ENCODE peak calls at places on chromosomes 7 and 10, in nine cellular contexts. M, V, H, Y, P, L, I, F and X are unnamed samples.

GRCh38 chr10:131219955-131220489 is 91.5 kb downstream of the TCERG1L start:
- DNase-seq in V (no peak), Y (no peak), L (no peak), I (no peak), M (no peak), F (no peak), P (no peak), H (no peak), X (no peak)

GRCh38 chr10:32210306-32211045 is 136.5 kb downstream of the EPC1 start:
- DNase-seq in M (no peak), P (peak), F (peak), H (peak), I (peak), Y (peak), V (no peak), L (peak), X (peak)

GRCh38 chr7:15086882-15087281 is 184.3 kb upstream of the DGKB start:
- DNase-seq in P (no peak), M (no peak), L (no peak), F (no peak), I (no peak), V (no peak), Y (no peak), H (peak), X (no peak)

GRCh38 chr10:79132681-79133381 is 64.1 kb downstream of the ZMIZ1 start:
- DNase-seq in V (peak), Y (no peak), L (peak), I (no peak), H (no peak), P (peak), M (no peak), F (no peak), X (no peak)

GRCh38 chr7:132203021-132203420 is 373.2 kb downstream of the PLXNA4 start:
- DNase-seq in I (no peak), V (no peak), P (no peak), L (no peak), F (no peak), Y (no peak), H (no peak), M (no peak), X (no peak)

GRCh38 chr7:27901028-27901760 is 161.2 kb downstream of the TAX1BP1 start:
- DNase-seq in P (peak), F (no peak), V (no peak), I (peak), M (no peak), L (peak), H (peak), Y (no peak), X (no peak)

GRCh38 chr10:122258136-122259074 is 12.7 kb upstream of the BTBD16 start:
- DNase-seq in H (no peak), F (peak), M (no peak), Y (no peak), L (no peak), I (peak), V (no peak), P (peak), X (no peak)

GRCh38 chr7:101538596-101539459 is 90.3 kb downstream of the MYL10 start:
- DNase-seq in I (peak), P (peak), Y (peak), H (peak), F (peak), V (peak), M (no peak), L (peak), X (peak)

GRCh38 chr10:121332353-121332752 is 265.9 kb downstream of the FGFR2 start:
- DNase-seq in I (no peak), V (no peak), L (no peak), H (no peak), F (no peak), P (no peak), M (no peak), Y (no peak), X (no peak)

GRCh38 chr10:43124094-43124521 is 14.1 kb upstream of the CSGALNACT2 start:
- DNase-seq in P (no peak), M (no peak), F (no peak), I (no peak), L (no peak), H (no peak), Y (no peak), V (no peak), X (no peak)

GRCh38 chr7:13179775-13180448 is 492.5 kb downstream of the ARL4A start:
- DNase-seq in L (no peak), V (no peak), F (no peak), H (no peak), Y (no peak), M (no peak), I (no peak), P (no peak), X (no peak)

GRCh38 chr10:126387931-126388911 is at the start of gene ADAM12:
- DNase-seq in P (peak), V (peak), H (peak), M (no peak), Y (no peak), I (peak), F (peak), L (no peak), X (peak)

GRCh38 chr10:2887391-2888070 is 179.8 kb upstream of the PFKP start:
- DNase-seq in P (no peak), V (no peak), M (no peak), I (no peak), H (no peak), Y (no peak), L (no peak), F (no peak), X (no peak)

GRCh38 chr10:83934062-83934461 is 205.2 kb upstream of the GHITM start:
- DNase-seq in P (no peak), Y (no peak), V (no peak), I (no peak), L (no peak), M (no peak), H (no peak), F (no peak), X (no peak)

GRCh38 chr7:107563072-107563760 is 504 bp downstream of the COG5 start:
- DNase-seq in M (no peak), L (peak), P (no peak), Y (no peak), I (no peak), V (no peak), F (no peak), H (no peak), X (no peak)

GRCh38 chr10:133142523-133143199 is 17.4 kb upstream of the KNDC1 start:
- DNase-seq in Y (no peak), V (no peak), P (no peak), F (no peak), I (no peak), M (no peak), H (no peak), L (no peak), X (no peak)

GRCh38 chr10:62718585-62718984 is 85.9 kb upstream of the ADO start:
- DNase-seq in Y (no peak), F (no peak), M (no peak), I (no peak), L (no peak), V (no peak), H (no peak), P (no peak), X (no peak)

GRCh38 chr7:149310113-149310836 is 48.3 kb downstream of the ZNF783 start:
- DNase-seq in M (peak), P (peak), H (peak), L (peak), Y (peak), V (peak), F (peak), I (peak), X (peak)

GRCh38 chr7:51269911-51270310 is 46.7 kb downstream of the COBL start:
- DNase-seq in M (no peak), I (no peak), L (no peak), F (no peak), P (no peak), V (no peak), H (no peak), Y (no peak), X (no peak)

GRCh38 chr7:12244129-12244528 is 33.0 kb downstream of the TMEM106B start:
- DNase-seq in L (no peak), H (peak), Y (no peak), F (peak), P (peak), V (peak), M (no peak), I (peak), X (no peak)

GRCh38 chr7:47392241-47392759 is 189.6 kb downstream of the TNS3 start:
- DNase-seq in Y (no peak), M (peak), V (no peak), I (peak), P (no peak), F (peak), L (no peak), H (no peak), X (peak)

GRCh38 chr7:7183061-7183832 is 903 bp downstream of the C1GALT1 start:
- DNase-seq in L (peak), Y (no peak), V (peak), I (peak), F (peak), H (peak), P (peak), M (no peak), X (no peak)

GRCh38 chr7:28411876-28412662 is at the start of gene CREB5:
- DNase-seq in I (no peak), Y (no peak), F (peak), V (no peak), P (peak), H (peak), M (no peak), L (peak), X (no peak)

DNA sequence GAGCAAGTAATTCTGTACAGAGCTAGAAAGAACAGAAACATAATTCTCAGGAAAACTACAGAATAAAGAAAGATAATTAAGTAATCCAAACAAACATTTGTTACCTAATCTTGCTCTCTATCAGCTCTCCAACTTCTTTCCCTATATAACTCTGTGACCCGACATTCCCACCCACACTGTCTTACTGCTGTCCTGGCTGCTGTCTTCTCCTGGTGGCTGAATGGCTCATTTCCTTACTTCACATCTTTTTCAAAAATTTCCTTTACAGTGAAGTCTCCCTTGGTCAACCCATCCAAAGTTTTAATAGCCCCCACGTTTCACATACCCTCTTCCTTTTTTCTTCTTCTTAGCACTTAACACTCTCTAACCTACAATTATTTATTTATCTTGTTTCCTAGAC is 64.0 kb downstream of the HYCC1 start:
- DNase-seq in H (no peak), I (no peak), L (no peak), F (no peak), P (no peak), M (no peak), V (no peak), Y (no peak), X (no peak)
- TF ChIP-seq CTCF in H (no peak), I (peak), L (no peak), F (no peak), P (peak), M (peak), V (no peak), Y (no peak), X (no peak)

DNA sequence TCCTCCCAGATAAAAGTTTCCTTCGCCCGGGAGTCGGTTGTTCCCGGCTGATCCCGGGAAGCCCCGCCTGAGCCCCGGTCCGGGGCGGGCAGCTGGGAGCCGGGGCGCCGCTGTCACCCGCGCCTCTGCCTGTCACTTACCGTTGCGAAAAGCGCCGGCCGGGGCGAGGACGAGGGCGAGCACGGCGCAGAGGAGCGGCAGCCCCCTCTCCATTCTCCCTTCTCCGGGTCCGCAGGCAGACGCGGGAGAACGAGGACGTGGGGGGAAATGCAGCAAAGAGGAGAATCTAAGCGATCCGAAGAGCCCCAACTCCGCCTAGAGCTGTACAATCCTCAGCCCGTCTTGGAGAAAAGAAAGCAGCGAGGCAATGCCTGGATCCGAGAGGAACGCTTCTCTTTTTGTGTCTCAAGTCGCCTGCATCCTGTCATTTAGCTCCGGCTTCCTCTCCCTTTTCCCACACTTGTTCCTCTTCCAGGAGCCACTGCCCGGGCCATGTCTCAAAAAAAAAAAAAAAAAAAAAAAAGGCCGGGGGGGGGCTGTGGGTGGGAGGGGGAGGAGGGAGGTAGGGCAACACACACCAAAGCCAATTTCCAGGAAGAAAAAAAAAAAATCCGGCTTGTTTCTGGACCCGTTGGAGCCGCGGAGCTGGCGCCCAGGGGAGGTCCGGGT is at the start of gene NRP1:
- DNase-seq in F (peak), H (peak), P (peak), V (peak), Y (no peak), I (no peak), M (no peak), L (no peak), X (no peak)
- H3K4me3 ChIP-seq in F (peak), H (peak), P (peak), V (peak), Y (peak), I (peak), M (peak), L (no peak), X (peak)

GRCh38 chr10:73653701-73654100 is 2.1 kb downstream of the SYNPO2L start:
- DNase-seq in P (peak), M (no peak), F (no peak), Y (no peak), L (peak), V (no peak), H (peak), I (no peak), X (no peak)
- TF ChIP-seq CTCF in P (no peak), M (no peak), F (peak), Y (peak), L (peak), V (peak), H (peak), I (no peak), X (peak)

DNA sequence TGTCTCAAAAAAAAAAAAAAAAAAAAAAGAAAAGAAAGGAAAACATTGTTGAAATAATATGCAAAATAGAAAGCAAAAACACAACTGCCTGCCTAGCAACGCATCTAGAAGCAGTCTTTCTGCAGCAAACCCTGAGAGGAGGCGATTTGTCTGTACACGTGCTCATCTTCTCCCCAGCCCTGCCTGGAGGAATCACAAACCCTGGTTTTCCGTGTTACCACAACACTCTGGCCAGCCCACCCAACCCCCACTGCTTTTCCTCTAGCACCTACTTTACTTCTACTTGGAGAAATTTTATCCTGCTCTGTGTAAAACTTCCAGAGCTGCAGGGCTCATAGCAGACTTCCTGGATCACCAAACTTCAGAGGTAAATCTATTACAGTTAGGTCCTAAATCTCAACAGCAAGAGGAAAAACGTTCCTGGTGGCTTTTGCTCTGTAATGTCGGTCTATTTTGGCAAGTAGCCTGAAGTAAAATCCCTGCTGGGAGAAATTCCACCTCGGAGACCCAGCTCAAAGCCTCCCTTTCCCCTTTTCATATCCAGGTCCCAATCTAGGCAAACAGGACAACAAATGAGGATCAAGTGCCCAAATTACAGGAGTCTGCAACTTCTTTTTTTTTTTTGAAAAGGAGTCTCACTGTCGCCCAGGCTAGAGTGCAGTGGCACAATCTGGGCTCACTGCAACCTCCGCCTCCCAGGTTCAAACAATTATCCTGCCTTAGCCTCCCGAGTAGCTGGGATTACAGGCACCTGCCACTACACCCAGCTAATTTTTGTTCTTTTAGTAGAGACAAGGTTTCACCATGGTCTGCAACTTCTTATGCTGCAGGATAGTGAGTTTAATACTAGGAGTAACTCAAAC is 91.6 kb downstream of the DNMBP start:
- DNase-seq in Y (peak), F (peak), P (peak), L (no peak), H (no peak), V (peak), M (peak), I (peak), X (peak)
- H3K4me3 ChIP-seq in Y (no peak), F (no peak), P (peak), L (no peak), H (no peak), V (no peak), M (peak), I (peak), X (peak)

DNA sequence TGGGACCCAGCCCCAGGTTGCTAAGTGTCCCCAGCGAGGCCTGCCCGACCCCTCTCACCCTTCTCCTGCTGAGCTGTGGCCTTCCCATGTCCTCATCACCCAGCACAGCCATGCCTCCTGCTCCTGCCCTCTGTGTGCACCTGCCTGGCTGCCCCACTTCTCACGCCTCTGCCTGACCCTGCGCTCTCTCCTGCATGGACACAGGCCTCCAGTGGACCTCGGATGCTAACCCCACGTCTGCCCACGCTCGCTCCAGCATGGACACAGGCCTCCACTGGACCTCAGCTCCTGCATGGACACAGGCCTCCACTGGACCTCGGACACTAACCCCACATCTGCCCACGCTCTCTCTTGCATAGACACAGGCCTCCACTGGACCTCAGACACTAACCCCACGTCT is 111.6 kb downstream of the ADARB2 start:
- DNase-seq in V (no peak), L (no peak), M (no peak), I (no peak), Y (no peak), H (no peak), P (no peak), F (no peak), X (no peak)
- TF ChIP-seq CTCF in V (no peak), L (no peak), M (no peak), I (no peak), Y (no peak), H (no peak), P (no peak), F (no peak), X (no peak)

GRCh38 chr7:2820508-2820934 is 23.6 kb downstream of the GNA12 start:
- DNase-seq in F (peak), Y (peak), H (peak), L (no peak), V (no peak), P (no peak), M (peak), I (peak), X (peak)
- H3K4me3 ChIP-seq in F (no peak), Y (no peak), H (no peak), L (no peak), V (no peak), P (no peak), M (no peak), I (no peak), X (no peak)

GRCh38 chr7:134512271-134512670 is 15.1 kb upstream of the AKR1B10 start:
- DNase-seq in P (no peak), I (no peak), V (no peak), H (peak), F (no peak), M (no peak), L (no peak), Y (no peak), X (no peak)

GRCh38 chr7:134515569-134516468 is 11.5 kb upstream of the AKR1B10 start:
- DNase-seq in H (peak), M (peak), P (no peak), V (no peak), I (peak), F (no peak), L (no peak), Y (peak), X (peak)

GRCh38 chr7:134514663-134515062 is 12.7 kb upstream of the AKR1B10 start:
- DNase-seq in I (peak), V (peak), L (peak), M (no peak), F (peak), H (peak), P (peak), Y (peak), X (peak)

GRCh38 chr7:134514106-134514505 is 13.3 kb upstream of the AKR1B10 start:
- DNase-seq in Y (no peak), V (no peak), L (no peak), P (no peak), H (peak), F (no peak), I (no peak), M (no peak), X (no peak)

DNA sequence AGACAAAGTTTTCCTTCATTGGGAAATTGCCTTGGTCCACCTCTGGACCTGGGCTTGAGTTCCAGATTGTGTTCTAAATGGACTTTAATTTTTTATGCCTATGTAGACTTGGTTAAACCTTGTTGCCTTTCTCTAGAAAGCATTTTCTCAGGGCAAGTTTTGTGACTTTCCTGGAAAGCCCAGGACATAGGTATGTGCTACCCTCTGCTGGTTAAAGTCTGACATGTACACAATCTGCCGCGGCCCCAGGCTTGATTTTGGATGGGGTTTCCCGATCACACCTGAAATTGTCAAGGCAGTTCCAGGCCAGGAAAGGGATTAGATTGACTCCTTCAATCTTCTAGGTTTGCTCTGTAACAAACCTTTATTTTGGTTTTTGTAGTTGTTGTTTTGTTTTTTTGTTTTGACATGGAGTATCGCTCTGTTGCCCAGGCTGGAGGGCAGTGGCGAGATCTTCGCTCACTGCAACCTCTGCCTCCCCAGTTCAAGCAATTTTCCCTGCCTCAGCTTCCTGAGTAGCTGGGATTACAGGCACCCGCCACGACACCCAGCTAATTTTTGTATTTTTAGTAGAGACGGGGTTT is 14.1 kb upstream of the AKR1B10 start:
- DNase-seq in Y (no peak), V (peak), P (peak), L (peak), I (peak), M (no peak), F (peak), H (peak), X (peak)
- TF ChIP-seq CTCF in Y (peak), V (peak), P (peak), L (peak), I (peak), M (peak), F (peak), H (peak), X (peak)